ENCODE peak calls at places on chromosomes 3 and 15, in nine cellular contexts. T, F, N, S, J, M, R, A and U are unnamed samples.

GRCh38 chr3:46168583-46168982 is 39.5 kb downstream of the CCR1 start:
- DNase-seq in F (no peak), S (no peak), A (no peak), J (no peak), T (no peak), M (peak; percentile 23), R (no peak), N (no peak), U (no peak)

GRCh38 chr3:141057436-141057835 is 6.3 kb downstream of the SPSB4 start:
- DNase-seq in M (no peak), J (no peak), S (no peak), T (no peak), N (no peak), R (no peak), F (no peak), A (no peak), U (no peak)

GRCh38 chr3:127172670-127173515 is 20.0 kb upstream of the PRR23E start:
- DNase-seq in R (no peak), F (peak; percentile 63), M (peak; percentile 92), N (no peak), A (no peak), J (no peak), T (no peak), S (no peak), U (peak; percentile 44)

GRCh38 chr15:83516935-83517334 is 69.8 kb downstream of the SH3GL3 start:
- DNase-seq in M (peak; percentile 60), R (no peak), S (no peak), T (no peak), A (no peak), J (no peak), F (peak; percentile 21), N (no peak), U (no peak)

GRCh38 chr15:39192979-39193559 is 387.8 kb upstream of the THBS1 start:
- DNase-seq in N (no peak), S (no peak), J (no peak), F (no peak), M (no peak), A (no peak), T (no peak), R (no peak), U (no peak)

GRCh38 chr3:188164248-188164687 is 10.3 kb downstream of the LPP start:
- DNase-seq in A (no peak), J (peak; percentile 25), T (no peak), S (peak; percentile 74), R (no peak), M (no peak), F (no peak), N (no peak), U (no peak)

GRCh38 chr15:25251700-25252390 is 187.0 kb downstream of the UBE3A start:
- DNase-seq in T (peak; percentile 24), F (no peak), N (no peak), M (no peak), S (peak; percentile 38), A (peak; percentile 25), J (no peak), R (no peak), U (no peak)

GRCh38 chr3:9345041-9345440 is 17.8 kb upstream of the THUMPD3 start:
- DNase-seq in R (no peak), A (no peak), F (no peak), N (no peak), M (no peak), T (no peak), S (no peak), J (no peak), U (no peak)

GRCh38 chr3:160225181-160226025 is at the start of gene C3orf80:
- DNase-seq in M (peak; percentile 81), S (peak; percentile 62), R (no peak), F (no peak), N (peak; percentile 52), J (peak; percentile 40), T (peak; percentile 60), A (peak; percentile 67), U (no peak)

GRCh38 chr3:160224811-160225180 is 426 bp upstream of the C3orf80 start:
- DNase-seq in J (no peak), R (no peak), T (no peak), M (no peak), S (no peak), N (no peak), F (no peak), A (no peak), U (no peak)

GRCh38 chr3:160226026-160226739 is 961 bp downstream of the C3orf80 start:
- DNase-seq in A (peak; percentile 42), F (no peak), T (no peak), R (no peak), N (no peak), J (no peak), S (no peak), M (peak; percentile 25), U (no peak)

GRCh38 chr3:160226740-160227048 is 1.5 kb downstream of the C3orf80 start:
- DNase-seq in T (no peak), J (no peak), M (no peak), S (no peak), A (no peak), N (no peak), F (no peak), R (no peak), U (no peak)

GRCh38 chr3:160224256-160224655 is 966 bp upstream of the C3orf80 start:
- DNase-seq in N (no peak), A (no peak), F (no peak), M (no peak), J (no peak), T (no peak), S (no peak), R (no peak), U (no peak)
- H3K27me3 ChIP-seq in N (peaks cover 60% of the 10 kb centered on the region), A (no peaks in the 10 kb centered on the region), F (peaks cover 31% of the 10 kb centered on the region), M (no peaks in the 10 kb centered on the region), J (peaks cover 1% of the 10 kb centered on the region), T (peaks cover 34% of the 10 kb centered on the region), S (no peaks in the 10 kb centered on the region), R (peaks cover 12% of the 10 kb centered on the region), U (peaks cover 23% of the 10 kb centered on the region)

GRCh38 chr15:98420837-98421236 is 227.5 kb upstream of the IGF1R start:
- DNase-seq in A (no peak), T (no peak), F (no peak), S (no peak), M (peak; percentile 4), N (no peak), R (no peak), J (no peak), U (no peak)
- H3K27me3 ChIP-seq in A (peaks cover 2% of the 10 kb centered on the region), T (peaks cover 17% of the 10 kb centered on the region), F (peaks cover 28% of the 10 kb centered on the region), S (no peaks in the 10 kb centered on the region), M (peaks cover 39% of the 10 kb centered on the region), N (peaks cover 44% of the 10 kb centered on the region), R (peaks cover 3% of the 10 kb centered on the region), J (peaks cover 22% of the 10 kb centered on the region), U (peaks cover 11% of the 10 kb centered on the region)

DNA sequence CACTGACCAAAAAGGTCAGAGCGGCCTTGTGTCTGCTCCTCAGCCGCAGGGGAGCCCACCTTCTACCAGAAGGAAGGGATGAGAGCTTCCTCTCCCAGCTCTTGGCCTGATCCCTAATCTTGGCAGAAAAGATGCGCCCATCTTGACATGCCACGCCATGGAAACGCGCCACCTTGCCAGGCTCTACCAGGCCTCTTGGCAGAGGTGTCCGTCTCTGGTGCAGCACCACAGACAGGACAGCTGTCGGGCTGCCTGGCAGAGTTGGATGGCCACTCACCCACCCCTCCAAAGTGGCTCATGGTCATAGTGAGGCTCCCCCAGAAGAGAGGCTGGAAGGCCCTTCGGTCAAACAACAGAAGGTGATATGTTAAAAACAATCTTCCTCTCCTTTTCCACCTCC is 105.2 kb downstream of the LIPC start:
- DNase-seq in F (no peak), R (no peak), M (no peak), J (no peak), A (no peak), S (no peak), T (no peak), N (no peak), U (no peak)
- H3K27me3 ChIP-seq in F (no peaks in the 10 kb centered on the region), R (no peaks in the 10 kb centered on the region), M (no peaks in the 10 kb centered on the region), J (no peaks in the 10 kb centered on the region), A (no peaks in the 10 kb centered on the region), S (no peaks in the 10 kb centered on the region), T (no peaks in the 10 kb centered on the region), N (no peaks in the 10 kb centered on the region), U (peaks cover 9% of the 10 kb centered on the region)

GRCh38 chr3:26621176-26621575 is 1.4 kb upstream of the LRRC3B start:
- DNase-seq in N (no peak), F (no peak), S (no peak), M (no peak), T (no peak), J (no peak), A (no peak), R (no peak), U (no peak)
- H3K27me3 ChIP-seq in N (peaks cover 61% of the 10 kb centered on the region), F (peaks cover 40% of the 10 kb centered on the region), S (no peaks in the 10 kb centered on the region), M (no peaks in the 10 kb centered on the region), T (peaks cover 28% of the 10 kb centered on the region), J (peaks cover 11% of the 10 kb centered on the region), A (no peaks in the 10 kb centered on the region), R (no peaks in the 10 kb centered on the region), U (no peaks in the 10 kb centered on the region)

DNA sequence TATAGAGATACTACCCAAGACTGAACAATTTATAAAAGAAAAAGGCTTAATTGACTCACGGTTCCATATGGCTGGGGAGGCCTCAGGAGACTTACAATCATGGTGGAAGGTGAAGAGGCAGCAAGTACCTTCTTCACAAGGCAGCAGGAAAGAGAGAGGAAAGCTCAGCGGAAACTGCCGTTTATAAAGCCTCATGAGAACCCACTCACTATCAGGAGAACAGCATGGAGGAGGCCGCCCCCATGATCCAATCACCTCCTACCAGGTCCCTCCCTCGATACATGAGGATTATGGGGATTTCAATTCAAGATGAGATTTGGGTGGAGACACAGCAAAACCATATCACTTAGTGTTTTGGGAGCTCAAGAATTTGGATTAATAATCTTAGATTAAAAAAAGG is 240.2 kb downstream of the UACA start:
- DNase-seq in F (no peak), J (no peak), T (no peak), S (no peak), M (no peak), A (no peak), N (no peak), R (no peak), U (no peak)
- H3K27me3 ChIP-seq in F (no peaks in the 10 kb centered on the region), J (no peaks in the 10 kb centered on the region), T (no peaks in the 10 kb centered on the region), S (no peaks in the 10 kb centered on the region), M (peaks cover 32% of the 10 kb centered on the region), A (no peaks in the 10 kb centered on the region), N (no peaks in the 10 kb centered on the region), R (no peaks in the 10 kb centered on the region), U (peaks cover 26% of the 10 kb centered on the region)

GRCh38 chr3:10768995-10769394 is 47.0 kb upstream of the SLC6A11 start:
- DNase-seq in F (no peak), T (no peak), J (no peak), A (no peak), R (no peak), S (no peak), N (no peak), M (no peak), U (no peak)
- H3K27me3 ChIP-seq in F (no peaks in the 10 kb centered on the region), T (no peaks in the 10 kb centered on the region), J (peaks cover 21% of the 10 kb centered on the region), A (no peaks in the 10 kb centered on the region), R (no peaks in the 10 kb centered on the region), S (no peaks in the 10 kb centered on the region), N (no peaks in the 10 kb centered on the region), M (peaks cover 3% of the 10 kb centered on the region), U (no peaks in the 10 kb centered on the region)

GRCh38 chr3:59839810-59840515 is 790.1 kb upstream of the CFAP20DC start:
- DNase-seq in J (no peak), N (no peak), R (peak; percentile 29), T (no peak), M (no peak), F (no peak), A (no peak), S (no peak), U (no peak)
- H3K27me3 ChIP-seq in J (no peaks in the 10 kb centered on the region), N (no peaks in the 10 kb centered on the region), R (no peaks in the 10 kb centered on the region), T (no peaks in the 10 kb centered on the region), M (no peaks in the 10 kb centered on the region), F (no peaks in the 10 kb centered on the region), A (no peaks in the 10 kb centered on the region), S (no peaks in the 10 kb centered on the region), U (no peaks in the 10 kb centered on the region)

GRCh38 chr3:108394563-108394962 is 98.2 kb downstream of the HHLA2 start:
- DNase-seq in R (no peak), T (no peak), A (no peak), M (no peak), N (no peak), F (no peak), J (no peak), S (no peak), U (no peak)
- H3K27me3 ChIP-seq in R (no peaks in the 10 kb centered on the region), T (no peaks in the 10 kb centered on the region), A (no peaks in the 10 kb centered on the region), M (no peaks in the 10 kb centered on the region), N (no peaks in the 10 kb centered on the region), F (no peaks in the 10 kb centered on the region), J (no peaks in the 10 kb centered on the region), S (no peaks in the 10 kb centered on the region), U (peaks cover 4% of the 10 kb centered on the region)